ENCODE peak calls at places on chromosomes 7 and 10, in eight cellular contexts. K is neural crest cell; I is activated T-helper 1 cell treated with anti-CD3 and anti-CD28 coated beads, Interleukin-2, amount 50 U/mL, for 16 hours; D is NCI-H510A; Z is GM20000; H is astrocyte; B is naive B cell; A is activated CD8-positive, alpha-beta T cell treated with anti-CD3 and anti-CD28 coated beads, Interleukin-2, amount 10 ng/mL, durations not matched to agents 7 days and 5 days. W is an unnamed sample.

GRCh38 chr10:44832595-44833390 is 78.3 kb upstream of the TMEM72 start:
- DNase-seq in K (no peak), D (no peak), A (no peak), H (no peak), Z (no peak), B (no peak), I (no peak), W (no peak)

GRCh38 chr10:112957589-112958202 is 7.6 kb downstream of the TCF7L2 start:
- DNase-seq in H (peak), B (no peak), I (no peak), Z (no peak), D (no peak), A (no peak), K (no peak), W (no peak)

GRCh38 chr7:33024189-33024757 is 38.3 kb downstream of the NT5C3A start:
- DNase-seq in B (no peak), K (no peak), Z (no peak), D (no peak), I (no peak), A (no peak), H (no peak), W (no peak)

GRCh38 chr10:73898730-73899400 is 12.1 kb upstream of the PLAU start:
- DNase-seq in Z (no peak), D (no peak), A (no peak), H (peak), I (no peak), B (no peak), K (no peak), W (peak)

GRCh38 chr10:51162002-51162401 is 87.7 kb downstream of the PRKG1 start:
- DNase-seq in Z (no peak), H (peak), D (no peak), A (no peak), I (no peak), K (no peak), B (no peak), W (peak)

GRCh38 chr7:152512711-152513110 is 76.9 kb upstream of the KMT2C start:
- DNase-seq in D (no peak), H (no peak), B (peak), K (no peak), Z (peak), A (no peak), I (no peak), W (no peak)

GRCh38 chr10:132916421-132916841 is 25.9 kb downstream of the CFAP46 start:
- DNase-seq in B (no peak), K (no peak), I (no peak), Z (no peak), A (no peak), D (no peak), H (no peak), W (no peak)

GRCh38 chr10:121926669-121927360 is 1.0 kb downstream of the ATE1 start:
- DNase-seq in K (no peak), I (no peak), A (peak), H (peak), Z (peak), D (no peak), B (peak), W (peak)

GRCh38 chr10:9096288-9096687 is 1041.8 kb downstream of the GATA3 start:
- DNase-seq in I (no peak), D (no peak), K (no peak), H (no peak), A (peak), Z (no peak), B (no peak), W (no peak)

GRCh38 chr7:101251871-101252659 is 7.2 kb upstream of the FIS1 start:
- DNase-seq in K (peak), D (peak), B (peak), Z (peak), I (peak), H (peak), A (peak), W (peak)

GRCh38 chr7:93352881-93353280 is 120.7 kb downstream of the VPS50 start:
- DNase-seq in D (no peak), B (no peak), A (no peak), Z (no peak), I (no peak), K (no peak), H (no peak), W (no peak)

GRCh38 chr7:141844256-141844655 is 3.0 kb upstream of the PRSS37 start:
- DNase-seq in A (no peak), Z (no peak), I (no peak), H (no peak), B (no peak), D (no peak), K (no peak), W (no peak)

GRCh38 chr10:103648951-103649532 is 155.5 kb downstream of the NEURL1 start:
- DNase-seq in D (no peak), K (no peak), A (no peak), B (no peak), H (peak), Z (no peak), I (no peak), W (no peak)

GRCh38 chr10:13803566-13804554 is 217.1 kb downstream of the PRPF18 start:
- DNase-seq in D (peak), H (peak), Z (no peak), K (no peak), B (no peak), I (no peak), A (no peak), W (peak)

GRCh38 chr10:113447278-113447677 is 105.6 kb upstream of the HABP2 start:
- DNase-seq in D (no peak), B (no peak), H (no peak), A (no peak), Z (no peak), K (no peak), I (no peak), W (no peak)

GRCh38 chr10:69439813-69440506 is 11.3 kb upstream of the TSPAN15 start:
- DNase-seq in D (peak), A (no peak), Z (no peak), H (no peak), B (no peak), K (no peak), I (no peak), W (peak)

GRCh38 chr7:151376218-151376902 is 33.5 kb downstream of the WDR86 start:
- DNase-seq in B (no peak), I (no peak), Z (no peak), H (no peak), A (no peak), D (no peak), K (no peak), W (no peak)

GRCh38 chr10:37803269-37803668 is 54.1 kb downstream of the ZNF248 start:
- DNase-seq in H (no peak), A (no peak), D (no peak), Z (no peak), I (no peak), K (no peak), B (no peak), W (no peak)

GRCh38 chr7:119096683-119097082 is 872.2 kb downstream of the ANKRD7 start:
- DNase-seq in B (no peak), A (no peak), H (no peak), D (no peak), K (no peak), I (no peak), Z (no peak), W (no peak)

GRCh38 chr10:99433378-99434020 is 3.1 kb upstream of the GOT1 start:
- DNase-seq in H (no peak), Z (no peak), D (no peak), I (no peak), K (no peak), A (no peak), B (no peak), W (peak)

GRCh38 chr10:102235598-102235920 is 5.8 kb downstream of the PITX3 start:
- DNase-seq in B (no peak), H (no peak), I (no peak), Z (no peak), A (no peak), K (no peak), D (no peak), W (peak)

GRCh38 chr7:93799750-93800357 is 90.7 kb downstream of the TFPI2 start:
- DNase-seq in B (no peak), H (peak), I (no peak), D (no peak), K (no peak), A (no peak), Z (peak), W (peak)

GRCh38 chr7:93029056-93029455 is 88.7 kb downstream of the SAMD9 start:
- DNase-seq in H (no peak), Z (no peak), I (no peak), A (no peak), B (no peak), D (no peak), K (no peak), W (no peak)

GRCh38 chr7:86961686-86962085 is 97.8 kb downstream of the ELAPOR2 start:
- DNase-seq in B (no peak), K (no peak), H (peak), A (no peak), I (no peak), D (no peak), Z (no peak), W (no peak)

GRCh38 chr10:110042891-110043290 is 35.1 kb downstream of the ADD3 start:
- DNase-seq in D (no peak), Z (no peak), H (no peak), I (no peak), A (no peak), K (no peak), B (no peak), W (no peak)

W was measured in iris pigment epithelial cell.